ENCODE peak calls at places on chromosomes 6 and 20, in five cellular contexts. O, P, E, V and N are unnamed samples.
A peak's percentile ranks its signal among the peaks of the same experiment; 100 is the strongest.

GRCh38 chr20:22389836-22390542 is 194.4 kb downstream of the FOXA2 start:
- DNase-seq in E (no peak), V (no peak), O (no peak), P (no peak), N (no peak)

GRCh38 chr6:26071135-26071534 is 16.1 kb upstream of the HFE start:
- DNase-seq in O (no peak), V (no peak), P (no peak), E (no peak), N (no peak)

GRCh38 chr20:57004416-57004815 is 262.0 kb downstream of the BMP7 start:
- DNase-seq in E (no peak), V (no peak), O (no peak), P (no peak), N (no peak)

GRCh38 chr6:97060254-97060653 is 135.7 kb downstream of the KLHL32 start:
- DNase-seq in V (no peak), E (no peak), P (no peak), O (no peak), N (no peak)

GRCh38 chr6:23728707-23729106 is 397.3 kb upstream of the NRSN1 start:
- DNase-seq in E (peak; percentile 70), V (no peak), O (no peak), P (no peak), N (no peak)

GRCh38 chr6:42028234-42029061 is 21.9 kb upstream of the TAF8 start:
- DNase-seq in V (no peak), P (no peak), O (peak; percentile 84), E (no peak), N (no peak)

GRCh38 chr6:138088307-138088744 is 18.9 kb downstream of the PERP start:
- DNase-seq in O (no peak), P (no peak), E (no peak), V (no peak), N (no peak)

GRCh38 chr6:164415832-164416563 is 893.4 kb downstream of the C6orf118 start:
- DNase-seq in V (no peak), E (no peak), O (no peak), P (no peak), N (no peak)

GRCh38 chr6:161246725-161247124 is 27.1 kb downstream of the AGPAT4 start:
- DNase-seq in O (no peak), E (no peak), P (no peak), V (no peak), N (no peak)

GRCh38 chr6:7138111-7138510 is 30.4 kb downstream of the RREB1 start:
- DNase-seq in V (no peak), P (no peak), E (no peak), O (no peak), N (no peak)
- H3K4me3 ChIP-seq in V (no peak overlapping the region), P (no peak overlapping the region), E (no peak overlapping the region), O (no peak overlapping the region), N (peak overlapping the region; percentile 41)

DNA sequence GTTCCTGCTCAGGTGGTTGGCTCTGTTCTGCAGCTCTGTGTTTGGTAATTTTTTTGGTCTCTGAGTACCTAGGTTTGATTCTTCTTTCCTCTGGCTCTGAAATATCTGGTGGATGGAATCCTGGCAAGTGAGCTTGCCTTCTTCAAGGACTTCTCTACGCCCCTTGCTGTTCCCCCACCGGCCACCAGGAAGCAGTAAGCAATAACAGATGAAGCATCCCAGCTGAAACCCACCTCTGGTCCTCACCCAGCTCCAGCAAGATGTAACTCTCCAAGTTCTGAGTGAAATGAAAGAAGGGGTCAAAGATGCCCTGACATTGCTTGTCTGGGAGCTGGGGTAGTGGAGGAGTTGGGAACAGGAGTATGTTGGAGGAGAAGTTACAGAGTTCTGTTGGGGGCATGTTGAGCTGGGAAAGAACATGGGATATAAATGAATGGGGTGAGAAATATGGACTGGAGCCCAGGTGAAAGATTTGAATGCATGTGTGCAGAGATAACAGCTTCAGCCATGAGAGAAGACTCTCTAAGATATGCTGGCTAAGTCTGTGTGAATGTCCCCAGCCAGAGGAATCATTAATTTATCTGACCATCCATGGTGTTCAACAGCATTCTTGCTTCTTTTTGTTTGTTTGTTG is 51.3 kb upstream of the GLP1R start:
- DNase-seq in E (peak; percentile 74), O (no peak), P (no peak), V (no peak), N (no peak)
- TF ChIP-seq CTCF in E (peak; percentile 65), O (no peak), P (no peak), V (no peak), N (peak; percentile 74)

GRCh38 chr6:43274916-43275597 is 23.0 kb upstream of the SLC22A7 start:
- DNase-seq in E (no peak), O (no peak), P (no peak), V (no peak), N (no peak)
- H3K4me3 ChIP-seq in E (peak overlapping the region; percentile 22), O (peak overlapping the region; percentile 22), P (peak overlapping the region; percentile 45), V (peak overlapping the region; percentile 68), N (peak overlapping the region; percentile 23)

DNA sequence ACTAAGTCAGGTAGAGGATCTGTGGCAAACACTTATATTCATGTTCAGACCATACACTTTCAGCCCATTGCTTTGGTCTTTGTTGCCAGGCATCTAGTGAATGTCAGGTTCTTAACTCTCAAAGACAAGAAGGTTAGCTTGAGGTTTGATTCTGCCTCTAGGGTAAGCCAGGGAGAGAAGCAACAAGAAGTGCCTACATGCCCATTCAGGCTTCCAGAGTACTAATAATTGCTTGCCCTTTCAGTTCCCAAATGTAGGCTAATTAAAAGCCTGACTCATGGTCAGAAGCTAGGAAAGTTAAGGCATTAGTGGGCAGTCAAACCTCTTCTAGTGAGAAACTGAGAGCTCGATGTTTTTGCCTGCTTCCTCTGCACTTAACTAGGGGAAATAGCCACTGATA is 492.4 kb downstream of the PKHD1 start:
- DNase-seq in P (no peak), E (no peak), V (no peak), O (no peak), N (no peak)
- TF ChIP-seq CTCF in P (no peak), E (no peak), V (no peak), O (no peak), N (no peak)